ENCODE peak calls at places on chromosomes 5 and 9, in seven cellular contexts. E is hippocampal formation, F is T-cell, J is NCI-H510A treated with DMSO at 0.1 percent for 48 hours, M is hepatic stellate cell, A is NCI-H1694 treated with DMSO at 0.1 percent for 48 hours, V is GDM1. I is an unnamed sample.

GRCh38 chr9:98010450-98010849 is 27.3 kb downstream of the ANP32B start:
- DNase-seq in M (no peak), F (no peak), E (no peak), V (no peak), J (peak; percentile 36), A (no peak), I (no peak)

GRCh38 chr9:109270971-109271900 is 49.6 kb downstream of the EPB41L4B start:
- DNase-seq in V (no peak), J (peak; percentile 76), F (no peak), E (no peak), M (no peak), A (no peak), I (no peak)

GRCh38 chr9:87618931-87619330 is 107.0 kb upstream of the CTSL start:
- DNase-seq in F (no peak), M (no peak), E (no peak), A (no peak), J (no peak), V (no peak), I (no peak)

GRCh38 chr9:134215709-134216448 is 51.5 kb upstream of the RNU6ATAC start:
- DNase-seq in E (peak; percentile 63), F (no peak), V (no peak), A (peak; percentile 66), M (no peak), J (no peak), I (peak; percentile 57)

GRCh38 chr5:133109655-133110483 is 58.1 kb downstream of the HSPA4 start:
- DNase-seq in M (no peak), V (no peak), E (no peak), A (no peak), F (no peak), J (no peak), I (no peak)

GRCh38 chr5:138230981-138231589 is 18.0 kb upstream of the CDC23 start:
- DNase-seq in E (no peak), J (no peak), F (no peak), M (no peak), V (no peak), A (no peak), I (no peak)

GRCh38 chr5:111582962-111583669 is 70.8 kb upstream of the STARD4 start:
- DNase-seq in J (no peak), M (peak; percentile 40), F (no peak), V (no peak), A (no peak), E (no peak), I (no peak)

GRCh38 chr9:5838884-5839571 is 6.1 kb upstream of the ERMP1 start:
- DNase-seq in A (no peak), F (no peak), E (no peak), J (peak; percentile 13), V (peak; percentile 15), M (peak; percentile 34), I (no peak)

GRCh38 chr9:75001719-75002421 is 26.2 kb downstream of the CARNMT1 start:
- DNase-seq in F (no peak), M (peak; percentile 16), J (peak; percentile 81), V (peak; percentile 58), A (peak; percentile 55), E (no peak), I (no peak)

GRCh38 chr9:19074229-19074628 is 25.0 kb downstream of the RRAGA start:
- DNase-seq in A (no peak), F (no peak), M (no peak), V (no peak), E (no peak), J (no peak), I (no peak)

GRCh38 chr9:72839140-72839539 is 113.7 kb downstream of the ALDH1A1 start:
- DNase-seq in M (no peak), V (no peak), J (no peak), E (no peak), F (no peak), A (no peak), I (no peak)

GRCh38 chr9:114506082-114506390 is 763 bp upstream of the WHRN start:
- DNase-seq in A (no peak), F (no peak), E (no peak), M (no peak), J (no peak), V (no peak), I (no peak)

GRCh38 chr5:142385194-142385593 is 60.4 kb upstream of the SPRY4 start:
- DNase-seq in A (no peak), F (no peak), M (peak; percentile 62), V (no peak), E (no peak), J (no peak), I (no peak)

GRCh38 chr9:91857831-91858669 is 92.0 kb downstream of the ROR2 start:
- DNase-seq in J (peak; percentile 14), M (no peak), F (no peak), V (no peak), E (no peak), A (no peak), I (no peak)

GRCh38 chr5:120463026-120463770 is 902 bp upstream of the PRR16 start:
- DNase-seq in M (no peak), V (no peak), E (no peak), F (no peak), A (no peak), J (no peak), I (no peak)

GRCh38 chr5:132006331-132007120 is 4.9 kb downstream of the ACSL6 start:
- DNase-seq in F (no peak), A (no peak), V (no peak), E (no peak), M (no peak), J (no peak), I (no peak)

GRCh38 chr5:14167211-14167845 is 24.2 kb downstream of the TRIO start:
- DNase-seq in J (peak; percentile 60), A (no peak), V (no peak), E (no peak), M (no peak), F (no peak), I (no peak)

GRCh38 chr5:132099073-132099748 is 25.6 kb downstream of the CSF2 start:
- DNase-seq in M (no peak), J (no peak), E (no peak), V (no peak), A (no peak), F (no peak), I (no peak)

GRCh38 chr5:169650701-169651331 is 13.7 kb downstream of the DOCK2 start:
- DNase-seq in E (no peak), J (no peak), A (no peak), V (no peak), M (peak; percentile 73), F (no peak), I (no peak)

GRCh38 chr9:90801507-90802289 is at the start of gene SYK:
- DNase-seq in E (no peak), V (peak; percentile 71), F (no peak), J (peak; percentile 91), M (no peak), A (no peak), I (no peak)

GRCh38 chr9:135864447-135865049 is 42.8 kb downstream of the CAMSAP1 start:
- DNase-seq in F (peak; percentile 66), V (peak; percentile 22), E (peak; percentile 49), M (peak; percentile 73), A (peak; percentile 39), J (peak; percentile 49), I (no peak)

GRCh38 chr5:5891350-5891749 is 468.9 kb downstream of the ICE1 start:
- DNase-seq in J (no peak), V (no peak), E (no peak), F (no peak), M (no peak), A (no peak), I (no peak)

GRCh38 chr5:82467006-82467561 is 188.9 kb upstream of the RPS23 start:
- DNase-seq in J (no peak), F (no peak), A (no peak), V (no peak), M (peak; percentile 7), E (no peak), I (no peak)

GRCh38 chr5:135999396-136000139 is 29.2 kb upstream of the TGFBI start:
- DNase-seq in E (no peak), V (peak; percentile 34), M (peak; percentile 63), A (no peak), F (no peak), J (no peak), I (no peak)

GRCh38 chr5:50963647-50964584 is 297.5 kb downstream of the PARP8 start:
- DNase-seq in E (no peak), J (peak; percentile 3), A (no peak), F (no peak), M (no peak), V (no peak), I (peak; percentile 28)

GRCh38 chr9:22108581-22109370 is 99.7 kb upstream of the CDKN2B start:
- DNase-seq in M (no peak), F (no peak), V (no peak), E (no peak), A (no peak), J (no peak), I (no peak)

GRCh38 chr5:57335092-57335491 is 147.5 kb downstream of the ACTBL2 start:
- DNase-seq in F (no peak), J (no peak), V (no peak), M (peak; percentile 52), E (no peak), A (no peak), I (no peak)

GRCh38 chr5:4191703-4192102 is 596.1 kb downstream of the IRX1 start:
- DNase-seq in M (no peak), F (no peak), E (no peak), J (no peak), A (no peak), V (no peak), I (no peak)

GRCh38 chr9:95067888-95068287 is 249.6 kb downstream of the FANCC start:
- DNase-seq in A (no peak), E (no peak), V (no peak), J (no peak), F (no peak), M (no peak), I (no peak)

GRCh38 chr9:113998529-113999255 is 79.4 kb downstream of the AMBP start:
- DNase-seq in V (peak; percentile 23), E (no peak), F (no peak), M (peak; percentile 44), J (no peak), A (no peak), I (no peak)

GRCh38 chr5:1708592-1709141 is 91.0 kb downstream of the MRPL36 start:
- DNase-seq in F (no peak), A (no peak), E (no peak), M (no peak), V (no peak), J (no peak), I (no peak)

GRCh38 chr9:21096172-21096900 is 18.6 kb upstream of the IFNB1 start:
- DNase-seq in V (no peak), F (peak; percentile 22), M (peak; percentile 14), A (no peak), J (peak; percentile 4), E (no peak), I (no peak)

GRCh38 chr5:173557123-173557903 is 59.1 kb downstream of the BOD1 start:
- DNase-seq in F (no peak), M (no peak), J (no peak), A (no peak), V (no peak), E (peak; percentile 94), I (peak; percentile 92)

I was measured in nucleus accumbens.